ENCODE peak calls at places on chromosomes 3 and 15, in ten cellular contexts. V is IMR-90; G is natural killer cell; K is lower lobe of right lung; X is A549; Y is pancreas; Z is mucosa of descending colon; I is gastrocnemius medialis; O is activated B cell treated with CpG ODN at 0.5 μM for 24 hours; F is activated CD8-positive, alpha-beta T cell treated with anti-CD3 and anti-CD28 coated beads for 36 hours. A is an unnamed sample.

GRCh38 chr15:58641660-58642059 is 107.8 kb downstream of the ADAM10 start:
- ATAC-seq in V (no peak), G (no peak), K (peak), X (no peak), Y (no peak), Z (no peak), I (no peak), O (no peak), F (no peak), A (no peak)

GRCh38 chr3:11534011-11534782 is 109.5 kb downstream of the VGLL4 start:
- ATAC-seq in V (no peak), G (no peak), K (no peak), X (no peak), Y (peak), Z (peak), I (peak), O (no peak), F (no peak), A (no peak)

GRCh38 chr15:101307048-101307896 is 12.2 kb upstream of the SNRPA1 start:
- ATAC-seq in V (no peak), G (no peak), K (no peak), X (no peak), Y (no peak), Z (no peak), I (no peak), O (no peak), F (no peak), A (no peak)

GRCh38 chr3:164748626-164749025 is 329.7 kb downstream of the SI start:
- ATAC-seq in V (no peak), G (no peak), K (no peak), X (no peak), Y (no peak), Z (no peak), I (no peak), O (no peak), F (no peak), A (no peak)

GRCh38 chr3:125957674-125958510 is 11.1 kb upstream of the ROPN1B start:
- ATAC-seq in V (no peak), G (peak), K (peak), X (peak), Y (peak), Z (no peak), I (no peak), O (no peak), F (no peak), A (no peak)

GRCh38 chr3:37174532-37175126 is at the start of gene LRRFIP2:
- ATAC-seq in V (no peak), G (peak), K (no peak), X (no peak), Y (no peak), Z (no peak), I (no peak), O (peak), F (peak), A (no peak)

GRCh38 chr3:134527037-134527436 is 41.2 kb downstream of the CEP63 start:
- ATAC-seq in V (peak), G (no peak), K (no peak), X (no peak), Y (no peak), Z (peak), I (no peak), O (no peak), F (peak), A (no peak)

GRCh38 chr15:85002517-85002916 is 20.9 kb downstream of the PDE8A start:
- ATAC-seq in V (no peak), G (no peak), K (no peak), X (no peak), Y (no peak), Z (no peak), I (no peak), O (no peak), F (no peak), A (no peak)

GRCh38 chr3:156862338-156862737 is 36.2 kb downstream of the LEKR1 start:
- ATAC-seq in V (no peak), G (no peak), K (no peak), X (no peak), Y (no peak), Z (no peak), I (no peak), O (no peak), F (no peak), A (no peak)

GRCh38 chr3:48110463-48110862 is 77.8 kb downstream of the CDC25A start:
- ATAC-seq in V (no peak), G (no peak), K (no peak), X (no peak), Y (no peak), Z (no peak), I (no peak), O (no peak), F (peak), A (no peak)

GRCh38 chr3:59064728-59065127 is 14.9 kb upstream of the CFAP20DC start:
- ATAC-seq in V (no peak), G (no peak), K (no peak), X (no peak), Y (no peak), Z (no peak), I (no peak), O (no peak), F (no peak), A (no peak)

GRCh38 chr3:99171815-99172214 is 270.3 kb upstream of the DCBLD2 start:
- ATAC-seq in V (no peak), G (no peak), K (no peak), X (no peak), Y (no peak), Z (no peak), I (no peak), O (no peak), F (no peak), A (no peak)

GRCh38 chr3:126394179-126394976 is at the start of gene CFAP100:
- ATAC-seq in V (peak), G (no peak), K (peak), X (no peak), Y (peak), Z (peak), I (peak), O (no peak), F (no peak), A (peak)

GRCh38 chr3:134198414-134198813 is 52.2 kb downstream of the RYK start:
- ATAC-seq in V (no peak), G (no peak), K (no peak), X (no peak), Y (no peak), Z (no peak), I (no peak), O (no peak), F (no peak), A (no peak)

GRCh38 chr3:38283810-38284775 is 2.0 kb downstream of the SLC22A14 start:
- ATAC-seq in V (peak), G (no peak), K (no peak), X (no peak), Y (no peak), Z (no peak), I (no peak), O (no peak), F (no peak), A (peak)

GRCh38 chr15:91027677-91028076 is 5.3 kb upstream of the VPS33B start:
- ATAC-seq in V (no peak), G (no peak), K (no peak), X (no peak), Y (no peak), Z (peak), I (no peak), O (no peak), F (no peak), A (no peak)

GRCh38 chr3:134058728-134059601 is 29.2 kb upstream of the SLCO2A1 start:
- ATAC-seq in V (no peak), G (no peak), K (peak), X (no peak), Y (peak), Z (no peak), I (no peak), O (no peak), F (no peak), A (no peak)

GRCh38 chr3:76523337-76523736 is 516.6 kb upstream of the ROBO2 start:
- ATAC-seq in V (peak), G (no peak), K (no peak), X (no peak), Y (no peak), Z (no peak), I (no peak), O (no peak), F (no peak), A (no peak)

GRCh38 chr3:49723301-49723630 is 485 bp downstream of the GMPPB start:
- ATAC-seq in V (peak), G (no peak), K (peak), X (peak), Y (peak), Z (peak), I (peak), O (no peak), F (peak), A (no peak)

GRCh38 chr3:122636697-122637096 is 43.9 kb upstream of the PARP14 start:
- ATAC-seq in V (no peak), G (no peak), K (peak), X (no peak), Y (no peak), Z (no peak), I (no peak), O (no peak), F (no peak), A (no peak)

GRCh38 chr3:186772281-186772885 is 11.0 kb upstream of the EIF4A2 start:
- ATAC-seq in V (peak), G (peak), K (peak), X (no peak), Y (peak), Z (peak), I (no peak), O (peak), F (peak), A (no peak)

GRCh38 chr3:115071611-115072010 is 75.5 kb downstream of the ZBTB20 start:
- ATAC-seq in V (peak), G (no peak), K (no peak), X (no peak), Y (no peak), Z (no peak), I (peak), O (no peak), F (no peak), A (peak)

GRCh38 chr3:184743248-184743647 is 31.4 kb upstream of the MAGEF1 start:
- ATAC-seq in V (no peak), G (no peak), K (no peak), X (no peak), Y (no peak), Z (no peak), I (no peak), O (no peak), F (no peak), A (no peak)

GRCh38 chr3:184741259-184741556 is 29.3 kb upstream of the MAGEF1 start:
- ATAC-seq in V (no peak), G (no peak), K (no peak), X (no peak), Y (no peak), Z (no peak), I (no peak), O (no peak), F (no peak), A (no peak)

GRCh38 chr3:184742676-184743135 is 30.8 kb upstream of the MAGEF1 start:
- ATAC-seq in V (no peak), G (no peak), K (no peak), X (no peak), Y (no peak), Z (no peak), I (no peak), O (no peak), F (no peak), A (no peak)

GRCh38 chr3:184740509-184741258 is 28.8 kb upstream of the MAGEF1 start:
- ATAC-seq in V (peak), G (no peak), K (no peak), X (no peak), Y (no peak), Z (peak), I (no peak), O (no peak), F (peak), A (no peak)

GRCh38 chr3:184741798-184742675 is 30.2 kb upstream of the MAGEF1 start:
- ATAC-seq in V (no peak), G (no peak), K (no peak), X (no peak), Y (no peak), Z (no peak), I (no peak), O (no peak), F (no peak), A (no peak)
- TF ChIP-seq CTCF in V (no peak), G (no peak), K (no peak), X (no peak), Y (no peak), Z (no peak), I (no peak), O (no peak), F (no peak), A (no peak)

DNA sequence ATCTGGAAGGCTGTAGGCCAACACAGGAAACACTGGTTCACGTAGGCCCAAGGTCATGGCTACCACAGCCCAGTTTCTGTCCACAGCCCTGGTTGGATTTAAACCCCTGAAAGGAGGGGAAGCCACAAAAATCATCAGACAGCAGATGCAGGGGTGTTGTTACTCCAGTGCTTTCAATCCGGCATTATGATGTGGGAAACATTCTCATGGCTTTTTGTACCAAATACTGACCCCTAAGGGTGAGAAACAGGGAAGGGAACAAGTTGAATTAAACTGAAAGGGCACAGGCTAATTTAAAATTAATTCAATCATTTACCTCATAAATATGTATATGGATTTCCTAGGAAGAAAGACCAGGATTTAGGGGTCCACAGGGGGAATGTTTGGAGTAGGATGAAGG is 375.6 kb downstream of the CTNNB1 start:
- ATAC-seq in V (no peak), G (no peak), K (no peak), X (no peak), Y (no peak), Z (no peak), I (no peak), O (no peak), F (no peak), A (no peak)
- TF ChIP-seq CTCF in V (no peak), G (no peak), K (no peak), X (no peak), Y (no peak), Z (no peak), I (no peak), O (no peak), F (no peak), A (no peak)

GRCh38 chr3:142779591-142779990 is 55.8 kb downstream of the TRPC1 start:
- ATAC-seq in V (peak), G (no peak), K (no peak), X (no peak), Y (no peak), Z (no peak), I (no peak), O (no peak), F (no peak), A (no peak)

GRCh38 chr3:142787719-142788118 is 63.9 kb downstream of the TRPC1 start:
- ATAC-seq in V (no peak), G (no peak), K (no peak), X (no peak), Y (no peak), Z (no peak), I (no peak), O (no peak), F (no peak), A (no peak)

GRCh38 chr3:142785996-142786395 is 62.2 kb downstream of the TRPC1 start:
- ATAC-seq in V (no peak), G (no peak), K (no peak), X (no peak), Y (no peak), Z (peak), I (no peak), O (no peak), F (no peak), A (no peak)

GRCh38 chr3:142782616-142783015 is 58.8 kb downstream of the TRPC1 start:
- ATAC-seq in V (no peak), G (no peak), K (no peak), X (no peak), Y (no peak), Z (no peak), I (no peak), O (no peak), F (no peak), A (no peak)

DNA sequence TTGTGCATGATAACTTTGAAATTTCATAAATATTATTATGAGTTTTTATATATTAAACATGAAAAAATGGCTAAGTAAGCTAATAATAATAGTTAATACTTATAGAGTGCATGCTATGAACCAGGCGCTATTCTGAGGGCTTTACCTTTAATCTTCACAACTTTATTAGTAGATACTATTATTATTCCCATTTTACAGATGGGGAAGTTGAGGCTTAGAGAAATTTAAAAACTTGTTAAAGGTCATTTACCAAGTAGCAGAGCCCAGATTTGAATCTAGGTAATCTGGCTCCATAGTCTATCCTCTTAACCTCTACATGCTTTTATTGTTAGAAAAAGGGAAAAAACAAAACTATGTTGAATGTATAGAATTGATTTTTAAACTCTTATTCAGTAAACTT is 60.4 kb downstream of the TRPC1 start:
- ATAC-seq in V (no peak), G (no peak), K (no peak), X (no peak), Y (no peak), Z (no peak), I (no peak), O (no peak), F (no peak), A (no peak)
- TF ChIP-seq CTCF in V (no peak), G (no peak), K (no peak), X (no peak), Y (no peak), Z (no peak), I (no peak), O (no peak), F (no peak), A (no peak)

GRCh38 chr3:197958346-197958745 is 1.7 kb upstream of the LMLN start:
- ATAC-seq in V (no peak), G (no peak), K (no peak), X (no peak), Y (no peak), Z (no peak), I (no peak), O (no peak), F (no peak), A (no peak)

GRCh38 chr3:197961582-197961945 is 1.5 kb downstream of the LMLN start:
- ATAC-seq in V (no peak), G (no peak), K (no peak), X (no peak), Y (no peak), Z (no peak), I (no peak), O (no peak), F (no peak), A (no peak)

GRCh38 chr3:197959500-197959890 is 522 bp upstream of the LMLN start:
- ATAC-seq in V (no peak), G (no peak), K (no peak), X (peak), Y (peak), Z (no peak), I (no peak), O (no peak), F (no peak), A (no peak)

GRCh38 chr3:197960694-197961581 is 921 bp downstream of the LMLN start:
- ATAC-seq in V (no peak), G (no peak), K (no peak), X (no peak), Y (no peak), Z (no peak), I (no peak), O (no peak), F (no peak), A (no peak)

DNA sequence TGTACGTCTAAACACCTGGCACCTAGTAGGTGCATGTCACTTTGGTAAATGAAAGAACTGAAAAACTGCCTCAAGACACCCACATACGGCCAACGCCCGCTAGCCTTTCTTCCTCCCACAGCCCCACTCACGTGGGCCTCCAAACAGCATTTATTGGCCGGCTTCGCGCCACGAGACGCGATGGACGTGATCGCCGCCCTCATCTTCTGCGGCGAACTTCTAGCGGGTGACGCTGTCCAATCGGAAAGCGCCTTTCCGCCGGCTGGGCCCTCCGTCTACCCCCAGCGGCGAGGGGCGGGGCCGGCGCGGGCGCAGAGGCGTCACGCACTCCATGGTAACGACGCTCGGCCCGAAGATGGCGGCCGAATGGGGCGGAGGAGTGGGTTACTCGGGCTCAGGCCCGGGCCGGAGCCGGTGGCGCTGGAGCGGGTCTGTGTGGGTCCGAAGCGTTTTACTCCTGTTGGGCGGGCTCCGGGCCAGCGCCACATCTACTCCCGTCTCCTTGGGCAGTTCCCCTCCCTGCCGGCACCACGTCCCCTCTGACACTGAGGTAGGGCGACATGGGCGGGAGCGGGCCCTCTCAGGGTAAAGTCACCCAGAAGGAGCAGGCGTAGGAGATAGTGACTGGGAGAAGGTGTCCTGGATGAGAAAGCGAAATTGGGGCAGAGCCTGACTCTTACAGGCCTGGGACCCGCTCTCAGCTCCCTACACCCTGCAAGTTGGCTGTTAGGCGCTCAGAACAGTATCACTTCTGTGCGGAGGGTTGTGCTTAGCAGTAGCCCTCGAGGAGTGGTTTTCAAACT is at the start of gene LMLN:
- ATAC-seq in V (peak), G (peak), K (peak), X (peak), Y (peak), Z (peak), I (peak), O (peak), F (peak), A (peak)
- TF ChIP-seq CTCF in V (no peak), G (no peak), K (no peak), X (no peak), Y (no peak), Z (no peak), I (no peak), O (no peak), F (no peak), A (no peak)

DNA sequence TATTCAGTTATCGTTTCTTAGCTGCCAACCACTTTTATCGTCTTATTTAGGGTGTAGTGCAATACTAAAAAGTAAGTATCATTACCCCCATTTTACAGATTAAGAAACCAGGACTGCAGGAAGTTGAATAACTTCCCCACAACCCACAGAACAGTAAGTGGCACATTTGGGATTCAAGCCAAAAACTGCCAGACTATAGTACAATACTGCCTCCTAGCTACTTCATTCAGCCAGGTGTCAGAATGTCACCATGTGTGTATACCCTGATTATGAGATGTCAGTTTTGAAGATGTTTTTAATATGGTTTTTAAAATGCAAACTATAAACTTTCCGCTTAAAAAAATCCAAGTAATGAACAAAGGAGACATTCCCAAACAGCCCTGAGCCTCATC is 74.2 kb upstream of the PROK2 start:
- ATAC-seq in V (no peak), G (peak), K (peak), X (peak), Y (peak), Z (peak), I (no peak), O (no peak), F (peak), A (no peak)
- TF ChIP-seq CTCF in V (peak), G (peak), K (peak), X (peak), Y (no peak), Z (no peak), I (no peak), O (no peak), F (peak), A (no peak)

GRCh38 chr3:112730210-112730609 is 89.3 kb upstream of the CCDC80 start:
- ATAC-seq in V (no peak), G (no peak), K (no peak), X (no peak), Y (no peak), Z (no peak), I (no peak), O (no peak), F (no peak), A (no peak)
- TF ChIP-seq CTCF in V (no peak), G (no peak), K (no peak), X (no peak), Y (no peak), Z (no peak), I (no peak), O (no peak), F (no peak), A (no peak)

GRCh38 chr3:160671231-160671630 is 5.7 kb upstream of the ARL14 start:
- ATAC-seq in V (peak), G (no peak), K (no peak), X (no peak), Y (no peak), Z (no peak), I (no peak), O (no peak), F (no peak), A (no peak)
- TF ChIP-seq CTCF in V (no peak), G (no peak), K (no peak), X (no peak), Y (no peak), Z (no peak), I (no peak), O (no peak), F (no peak), A (no peak)

A was measured in gastroesophageal sphincter.